ENCODE peak calls at places on chromosomes 13 and 19, in eight cellular contexts. One of them, this sample, is unnamed.

GRCh38 chr13:83732755-83733154 is 149.5 kb downstream of the SLITRK1 start:
- DNase-seq in H9: no peak
- DNase-seq in mesenchymal stem cell: no peak
- DNase-seq in IMR-90: no peak
- DNase-seq in GM23248: no peak
- DNase-seq in neural progenitor cell: no peak
- DNase-seq in DND-41: no peak
- DNase-seq in SK-N-SH: no peak
- DNase-seq in this sample: no peak

GRCh38 chr13:20118268-20119140 is 42.3 kb downstream of the GJA3 start:
- DNase-seq in H9: peak
- DNase-seq in mesenchymal stem cell: peak
- DNase-seq in IMR-90: no peak
- DNase-seq in GM23248: peak
- DNase-seq in neural progenitor cell: peak
- DNase-seq in DND-41: peak
- DNase-seq in SK-N-SH: peak
- DNase-seq in this sample: peak

GRCh38 chr19:10004617-10005016 is 5.7 kb downstream of the COL5A3 start:
- DNase-seq in H9: no peak
- DNase-seq in mesenchymal stem cell: no peak
- DNase-seq in IMR-90: no peak
- DNase-seq in GM23248: peak
- DNase-seq in neural progenitor cell: no peak
- DNase-seq in DND-41: no peak
- DNase-seq in SK-N-SH: no peak
- DNase-seq in this sample: peak

GRCh38 chr13:36475468-36475867 is 43.2 kb downstream of the CCNA1 start:
- DNase-seq in H9: peak
- DNase-seq in mesenchymal stem cell: no peak
- DNase-seq in IMR-90: no peak
- DNase-seq in GM23248: no peak
- DNase-seq in neural progenitor cell: peak
- DNase-seq in DND-41: no peak
- DNase-seq in SK-N-SH: peak
- DNase-seq in this sample: no peak

GRCh38 chr19:42316223-42317211 is 3.4 kb downstream of the TMEM145 start:
- DNase-seq in H9: no peak
- DNase-seq in mesenchymal stem cell: no peak
- DNase-seq in IMR-90: peak
- DNase-seq in GM23248: peak
- DNase-seq in neural progenitor cell: no peak
- DNase-seq in DND-41: no peak
- DNase-seq in SK-N-SH: peak
- DNase-seq in this sample: peak

GRCh38 chr13:87671031-87671823 is at the start of gene SLITRK5:
- DNase-seq in H9: peak
- DNase-seq in mesenchymal stem cell: peak
- DNase-seq in IMR-90: peak
- DNase-seq in GM23248: peak
- DNase-seq in neural progenitor cell: peak
- DNase-seq in DND-41: no peak
- DNase-seq in SK-N-SH: peak
- DNase-seq in this sample: peak

GRCh38 chr19:37692956-37693660 is 26.5 kb downstream of the ZNF607 start:
- DNase-seq in H9: no peak
- DNase-seq in mesenchymal stem cell: no peak
- DNase-seq in IMR-90: no peak
- DNase-seq in GM23248: peak
- DNase-seq in neural progenitor cell: no peak
- DNase-seq in DND-41: no peak
- DNase-seq in SK-N-SH: no peak
- DNase-seq in this sample: peak

GRCh38 chr19:4062576-4063368 is 3.9 kb downstream of the ZBTB7A start:
- DNase-seq in H9: no peak
- DNase-seq in mesenchymal stem cell: no peak
- DNase-seq in IMR-90: no peak
- DNase-seq in GM23248: peak
- DNase-seq in neural progenitor cell: no peak
- DNase-seq in DND-41: no peak
- DNase-seq in SK-N-SH: no peak
- DNase-seq in this sample: no peak

GRCh38 chr13:42991892-42992584 is at the start of gene EPSTI1:
- DNase-seq in H9: peak
- DNase-seq in mesenchymal stem cell: peak
- DNase-seq in IMR-90: peak
- DNase-seq in GM23248: peak
- DNase-seq in neural progenitor cell: peak
- DNase-seq in DND-41: peak
- DNase-seq in SK-N-SH: no peak
- DNase-seq in this sample: peak

GRCh38 chr13:113756441-113757097 is 2.5 kb upstream of the TMEM255B start:
- DNase-seq in H9: no peak
- DNase-seq in mesenchymal stem cell: peak
- DNase-seq in IMR-90: peak
- DNase-seq in GM23248: peak
- DNase-seq in neural progenitor cell: no peak
- DNase-seq in DND-41: no peak
- DNase-seq in SK-N-SH: no peak
- DNase-seq in this sample: peak

GRCh38 chr13:44921931-44922758 is 67.1 kb downstream of the NUFIP1 start:
- DNase-seq in H9: no peak
- DNase-seq in mesenchymal stem cell: peak
- DNase-seq in IMR-90: peak
- DNase-seq in GM23248: peak
- DNase-seq in neural progenitor cell: no peak
- DNase-seq in DND-41: no peak
- DNase-seq in SK-N-SH: no peak
- DNase-seq in this sample: peak

GRCh38 chr19:19533826-19534225 is 4.2 kb upstream of the CILP2 start:
- DNase-seq in H9: no peak
- DNase-seq in mesenchymal stem cell: no peak
- DNase-seq in IMR-90: no peak
- DNase-seq in GM23248: no peak
- DNase-seq in neural progenitor cell: no peak
- DNase-seq in DND-41: no peak
- DNase-seq in SK-N-SH: no peak
- DNase-seq in this sample: peak

GRCh38 chr13:77751513-77752456 is 54.3 kb downstream of the SLAIN1 start:
- DNase-seq in H9: peak
- DNase-seq in mesenchymal stem cell: peak
- DNase-seq in IMR-90: peak
- DNase-seq in GM23248: peak
- DNase-seq in neural progenitor cell: peak
- DNase-seq in DND-41: peak
- DNase-seq in SK-N-SH: peak
- DNase-seq in this sample: peak

GRCh38 chr13:66071018-66071417 is 1159.1 kb downstream of the PCDH9 start:
- DNase-seq in H9: no peak
- DNase-seq in mesenchymal stem cell: no peak
- DNase-seq in IMR-90: no peak
- DNase-seq in GM23248: no peak
- DNase-seq in neural progenitor cell: no peak
- DNase-seq in DND-41: no peak
- DNase-seq in SK-N-SH: no peak
- DNase-seq in this sample: no peak

GRCh38 chr13:23856008-23856750 is 33.0 kb downstream of the MIPEP start:
- DNase-seq in H9: peak
- DNase-seq in mesenchymal stem cell: no peak
- DNase-seq in IMR-90: no peak
- DNase-seq in GM23248: no peak
- DNase-seq in neural progenitor cell: no peak
- DNase-seq in DND-41: no peak
- DNase-seq in SK-N-SH: no peak
- DNase-seq in this sample: no peak

GRCh38 chr19:46049597-46049996 is 8.8 kb upstream of the IGFL4 start:
- DNase-seq in H9: peak
- DNase-seq in mesenchymal stem cell: no peak
- DNase-seq in IMR-90: no peak
- DNase-seq in GM23248: no peak
- DNase-seq in neural progenitor cell: no peak
- DNase-seq in DND-41: no peak
- DNase-seq in SK-N-SH: no peak
- DNase-seq in this sample: no peak

GRCh38 chr13:45055198-45055901 is 65.0 kb upstream of the GTF2F2 start:
- DNase-seq in H9: no peak
- DNase-seq in mesenchymal stem cell: peak
- DNase-seq in IMR-90: peak
- DNase-seq in GM23248: peak
- DNase-seq in neural progenitor cell: no peak
- DNase-seq in DND-41: no peak
- DNase-seq in SK-N-SH: no peak
- DNase-seq in this sample: peak

GRCh38 chr13:94020833-94021232 is 458.6 kb downstream of the DCT start:
- DNase-seq in H9: no peak
- DNase-seq in mesenchymal stem cell: peak
- DNase-seq in IMR-90: peak
- DNase-seq in GM23248: peak
- DNase-seq in neural progenitor cell: no peak
- DNase-seq in DND-41: no peak
- DNase-seq in SK-N-SH: no peak
- DNase-seq in this sample: peak

GRCh38 chr19:44623080-44623479 is 9.7 kb downstream of the IGSF23 start:
- DNase-seq in H9: no peak
- DNase-seq in mesenchymal stem cell: peak
- DNase-seq in IMR-90: peak
- DNase-seq in GM23248: peak
- DNase-seq in neural progenitor cell: no peak
- DNase-seq in DND-41: no peak
- DNase-seq in SK-N-SH: no peak
- DNase-seq in this sample: peak

GRCh38 chr19:44621367-44621766 is 8.0 kb downstream of the IGSF23 start:
- DNase-seq in H9: no peak
- DNase-seq in mesenchymal stem cell: no peak
- DNase-seq in IMR-90: no peak
- DNase-seq in GM23248: no peak
- DNase-seq in neural progenitor cell: no peak
- DNase-seq in DND-41: no peak
- DNase-seq in SK-N-SH: no peak
- DNase-seq in this sample: no peak

GRCh38 chr19:44618640-44619357 is 5.4 kb downstream of the IGSF23 start:
- DNase-seq in H9: no peak
- DNase-seq in mesenchymal stem cell: no peak
- DNase-seq in IMR-90: no peak
- DNase-seq in GM23248: no peak
- DNase-seq in neural progenitor cell: no peak
- DNase-seq in DND-41: no peak
- DNase-seq in SK-N-SH: no peak
- DNase-seq in this sample: no peak

GRCh38 chr19:44623626-44624025 is 10.3 kb downstream of the IGSF23 start:
- DNase-seq in H9: no peak
- DNase-seq in mesenchymal stem cell: no peak
- DNase-seq in IMR-90: no peak
- DNase-seq in GM23248: no peak
- DNase-seq in neural progenitor cell: no peak
- DNase-seq in DND-41: no peak
- DNase-seq in SK-N-SH: no peak
- DNase-seq in this sample: no peak

GRCh38 chr19:44620667-44621066 is 7.3 kb downstream of the IGSF23 start:
- DNase-seq in H9: no peak
- DNase-seq in mesenchymal stem cell: peak
- DNase-seq in IMR-90: peak
- DNase-seq in GM23248: peak
- DNase-seq in neural progenitor cell: no peak
- DNase-seq in DND-41: no peak
- DNase-seq in SK-N-SH: no peak
- DNase-seq in this sample: no peak
- H2AFZ ChIP-seq in H9: no peak
- H2AFZ ChIP-seq in mesenchymal stem cell: no peak
- H2AFZ ChIP-seq in IMR-90: no peak
- H2AFZ ChIP-seq in GM23248: no peak
- H2AFZ ChIP-seq in neural progenitor cell: no peak
- H2AFZ ChIP-seq in DND-41: no peak
- H2AFZ ChIP-seq in SK-N-SH: no peak
- H2AFZ ChIP-seq in this sample: no peak

DNA sequence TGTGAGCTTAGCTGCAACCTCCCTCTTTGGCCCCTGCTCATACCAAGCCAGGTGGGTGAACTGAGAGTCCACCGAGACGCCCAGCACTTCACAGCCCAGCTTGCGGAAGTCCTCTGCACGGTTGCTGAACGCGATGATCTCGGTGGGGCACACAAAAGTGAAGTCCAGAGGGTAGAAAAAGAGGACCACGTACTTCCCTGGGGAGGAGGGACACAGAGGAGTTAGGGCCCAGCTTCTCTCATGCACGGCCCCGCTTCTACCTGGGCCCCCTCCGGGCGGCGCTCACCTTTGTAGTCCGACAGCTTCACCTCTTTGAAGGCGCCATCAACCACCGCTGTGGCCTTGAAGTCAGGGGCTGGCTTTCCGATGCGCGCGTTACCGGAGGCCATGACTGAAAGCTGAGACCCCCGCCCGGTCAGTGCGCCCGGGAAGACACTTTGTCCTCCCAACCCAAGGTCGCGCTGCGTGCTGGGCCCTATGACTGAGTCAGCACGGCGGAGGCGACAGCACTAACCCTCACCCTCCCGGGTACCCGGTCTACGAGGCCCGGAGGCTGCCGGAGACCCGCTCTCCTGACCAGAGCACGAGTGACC is 631 bp downstream of the PRDX2 start:
- DNase-seq in H9: peak
- DNase-seq in mesenchymal stem cell: peak
- DNase-seq in IMR-90: no peak
- DNase-seq in GM23248: peak
- DNase-seq in neural progenitor cell: peak
- DNase-seq in DND-41: no peak
- DNase-seq in SK-N-SH: peak
- DNase-seq in this sample: no peak
- H2AFZ ChIP-seq in H9: no peak
- H2AFZ ChIP-seq in mesenchymal stem cell: peak
- H2AFZ ChIP-seq in IMR-90: peak
- H2AFZ ChIP-seq in GM23248: peak
- H2AFZ ChIP-seq in neural progenitor cell: peak
- H2AFZ ChIP-seq in DND-41: no peak
- H2AFZ ChIP-seq in SK-N-SH: peak
- H2AFZ ChIP-seq in this sample: peak

DNA sequence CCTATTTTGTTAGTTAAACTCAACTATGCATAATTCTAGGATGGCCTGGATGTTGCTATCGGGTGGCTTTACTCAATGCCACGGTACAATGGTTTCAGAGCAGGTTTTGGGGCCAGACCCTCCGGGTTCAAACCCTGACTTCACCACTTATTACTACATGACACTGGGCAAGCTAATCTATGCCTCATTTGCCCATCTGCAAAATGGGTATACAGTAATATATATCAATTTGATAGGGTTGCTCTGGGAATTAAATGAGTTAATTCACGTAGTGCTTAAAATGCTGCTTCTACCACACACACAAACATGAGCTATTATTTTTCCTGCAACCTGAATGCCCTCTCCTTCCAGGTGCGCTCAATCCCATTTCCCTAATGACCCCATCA is 839 bp downstream of the ESD start:
- DNase-seq in H9: no peak
- DNase-seq in mesenchymal stem cell: no peak
- DNase-seq in IMR-90: no peak
- DNase-seq in GM23248: peak
- DNase-seq in neural progenitor cell: no peak
- DNase-seq in DND-41: no peak
- DNase-seq in SK-N-SH: no peak
- DNase-seq in this sample: no peak
- H2AFZ ChIP-seq in H9: peak
- H2AFZ ChIP-seq in mesenchymal stem cell: no peak
- H2AFZ ChIP-seq in IMR-90: peak
- H2AFZ ChIP-seq in GM23248: peak
- H2AFZ ChIP-seq in neural progenitor cell: peak
- H2AFZ ChIP-seq in DND-41: peak
- H2AFZ ChIP-seq in SK-N-SH: peak
- H2AFZ ChIP-seq in this sample: peak

GRCh38 chr13:109756778-109757177 is 29.6 kb downstream of the IRS2 start:
- DNase-seq in H9: no peak
- DNase-seq in mesenchymal stem cell: no peak
- DNase-seq in IMR-90: no peak
- DNase-seq in GM23248: no peak
- DNase-seq in neural progenitor cell: no peak
- DNase-seq in DND-41: no peak
- DNase-seq in SK-N-SH: no peak
- DNase-seq in this sample: no peak
- H2AFZ ChIP-seq in H9: no peak
- H2AFZ ChIP-seq in mesenchymal stem cell: no peak
- H2AFZ ChIP-seq in IMR-90: no peak
- H2AFZ ChIP-seq in GM23248: no peak
- H2AFZ ChIP-seq in neural progenitor cell: no peak
- H2AFZ ChIP-seq in DND-41: no peak
- H2AFZ ChIP-seq in SK-N-SH: no peak
- H2AFZ ChIP-seq in this sample: no peak

This sample was measured in osteoblast.